ENCODE peak calls at places on chromosomes 7 and 10, in six cellular contexts. One of them, this sample, is unnamed.

GRCh38 chr10:30784896-30785605 is 155.5 kb upstream of the LYZL2 start:
- DNase-seq in A549: no peak
- DNase-seq in IMR-90: peak
- DNase-seq in GM12878: no peak
- DNase-seq in SK-N-SH: peak
- DNase-seq in H1: peak
- DNase-seq in this sample: no peak

GRCh38 chr7:141369422-141369821 is 181.8 kb upstream of the AGK start:
- DNase-seq in A549: no peak
- DNase-seq in IMR-90: no peak
- DNase-seq in GM12878: no peak
- DNase-seq in SK-N-SH: no peak
- DNase-seq in H1: no peak
- DNase-seq in this sample: no peak

GRCh38 chr7:103914147-103914899 is 75.1 kb downstream of the RELN start:
- DNase-seq in A549: no peak
- DNase-seq in IMR-90: peak
- DNase-seq in GM12878: no peak
- DNase-seq in SK-N-SH: no peak
- DNase-seq in H1: no peak
- DNase-seq in this sample: no peak

GRCh38 chr7:19939746-19940145 is 166.3 kb upstream of the TMEM196 start:
- DNase-seq in A549: no peak
- DNase-seq in IMR-90: peak
- DNase-seq in GM12878: no peak
- DNase-seq in SK-N-SH: no peak
- DNase-seq in H1: no peak
- DNase-seq in this sample: no peak

GRCh38 chr7:155202106-155202871 is 95.4 kb upstream of the INSIG1 start:
- DNase-seq in A549: no peak
- DNase-seq in IMR-90: no peak
- DNase-seq in GM12878: no peak
- DNase-seq in SK-N-SH: no peak
- DNase-seq in H1: no peak
- DNase-seq in this sample: no peak

GRCh38 chr10:8183241-8183704 is 128.8 kb downstream of the GATA3 start:
- DNase-seq in A549: no peak
- DNase-seq in IMR-90: no peak
- DNase-seq in GM12878: peak
- DNase-seq in SK-N-SH: no peak
- DNase-seq in H1: no peak
- DNase-seq in this sample: no peak

GRCh38 chr10:16699435-16699834 is 117.8 kb downstream of the RSU1 start:
- DNase-seq in A549: no peak
- DNase-seq in IMR-90: no peak
- DNase-seq in GM12878: no peak
- DNase-seq in SK-N-SH: peak
- DNase-seq in H1: no peak
- DNase-seq in this sample: no peak

GRCh38 chr10:127908106-127908957 is 1.4 kb downstream of the PTPRE start:
- DNase-seq in A549: no peak
- DNase-seq in IMR-90: peak
- DNase-seq in GM12878: no peak
- DNase-seq in SK-N-SH: no peak
- DNase-seq in H1: no peak
- DNase-seq in this sample: peak

GRCh38 chr10:59997807-59998525 is 91.6 kb upstream of the CCDC6 start:
- DNase-seq in A549: no peak
- DNase-seq in IMR-90: no peak
- DNase-seq in GM12878: no peak
- DNase-seq in SK-N-SH: no peak
- DNase-seq in H1: no peak
- DNase-seq in this sample: no peak

GRCh38 chr10:97539523-97540200 is 32.9 kb upstream of the ANKRD2 start:
- DNase-seq in A549: no peak
- DNase-seq in IMR-90: peak
- DNase-seq in GM12878: no peak
- DNase-seq in SK-N-SH: no peak
- DNase-seq in H1: peak
- DNase-seq in this sample: no peak

GRCh38 chr7:128831178-128831993 is 1.2 kb downstream of the FLNC start:
- DNase-seq in A549: no peak
- DNase-seq in IMR-90: peak
- DNase-seq in GM12878: no peak
- DNase-seq in SK-N-SH: peak
- DNase-seq in H1: peak
- DNase-seq in this sample: no peak

GRCh38 chr10:4241724-4242345 is 456.8 kb upstream of the KLF6 start:
- DNase-seq in A549: no peak
- DNase-seq in IMR-90: peak
- DNase-seq in GM12878: no peak
- DNase-seq in SK-N-SH: no peak
- DNase-seq in H1: no peak
- DNase-seq in this sample: no peak

GRCh38 chr10:43689618-43689954 is 40.9 kb upstream of the ZNF32 start:
- DNase-seq in A549: peak
- DNase-seq in IMR-90: no peak
- DNase-seq in GM12878: no peak
- DNase-seq in SK-N-SH: peak
- DNase-seq in H1: no peak
- DNase-seq in this sample: no peak

GRCh38 chr7:18064242-18064838 is 36.7 kb upstream of the PRPS1L1 start:
- DNase-seq in A549: no peak
- DNase-seq in IMR-90: no peak
- DNase-seq in GM12878: no peak
- DNase-seq in SK-N-SH: peak
- DNase-seq in H1: peak
- DNase-seq in this sample: peak

GRCh38 chr10:132994371-132994796 is 52.0 kb upstream of the CFAP46 start:
- DNase-seq in A549: no peak
- DNase-seq in IMR-90: peak
- DNase-seq in GM12878: no peak
- DNase-seq in SK-N-SH: no peak
- DNase-seq in H1: no peak
- DNase-seq in this sample: no peak
- TF ChIP-seq RAD21 in A549: no peak
- TF ChIP-seq RAD21 in IMR-90: no peak
- TF ChIP-seq RAD21 in GM12878: no peak
- TF ChIP-seq RAD21 in SK-N-SH: no peak
- TF ChIP-seq RAD21 in H1: no peak
- TF ChIP-seq RAD21 in this sample: no peak

GRCh38 chr7:137001041-137001440 is 132.6 kb downstream of the CHRM2 start:
- DNase-seq in A549: no peak
- DNase-seq in IMR-90: peak
- DNase-seq in GM12878: no peak
- DNase-seq in SK-N-SH: no peak
- DNase-seq in H1: no peak
- DNase-seq in this sample: no peak
- TF ChIP-seq RAD21 in A549: no peak
- TF ChIP-seq RAD21 in IMR-90: no peak
- TF ChIP-seq RAD21 in GM12878: no peak
- TF ChIP-seq RAD21 in SK-N-SH: no peak
- TF ChIP-seq RAD21 in H1: no peak
- TF ChIP-seq RAD21 in this sample: no peak

GRCh38 chr7:158328376-158329013 is 259.1 kb downstream of the PTPRN2 start:
- DNase-seq in A549: no peak
- DNase-seq in IMR-90: no peak
- DNase-seq in GM12878: no peak
- DNase-seq in SK-N-SH: no peak
- DNase-seq in H1: peak
- DNase-seq in this sample: no peak

GRCh38 chr7:158327571-158328180 is 259.9 kb downstream of the PTPRN2 start:
- DNase-seq in A549: no peak
- DNase-seq in IMR-90: no peak
- DNase-seq in GM12878: no peak
- DNase-seq in SK-N-SH: no peak
- DNase-seq in H1: peak
- DNase-seq in this sample: no peak

GRCh38 chr7:158329014-158329610 is 258.5 kb downstream of the PTPRN2 start:
- DNase-seq in A549: no peak
- DNase-seq in IMR-90: no peak
- DNase-seq in GM12878: no peak
- DNase-seq in SK-N-SH: no peak
- DNase-seq in H1: peak
- DNase-seq in this sample: no peak

GRCh38 chr7:158327012-158327411 is 260.6 kb downstream of the PTPRN2 start:
- DNase-seq in A549: no peak
- DNase-seq in IMR-90: no peak
- DNase-seq in GM12878: no peak
- DNase-seq in SK-N-SH: no peak
- DNase-seq in H1: no peak
- DNase-seq in this sample: no peak

GRCh38 chr7:158329686-158330085 is 257.9 kb downstream of the PTPRN2 start:
- DNase-seq in A549: no peak
- DNase-seq in IMR-90: no peak
- DNase-seq in GM12878: no peak
- DNase-seq in SK-N-SH: no peak
- DNase-seq in H1: no peak
- DNase-seq in this sample: no peak
- TF ChIP-seq RAD21 in A549: no peak
- TF ChIP-seq RAD21 in IMR-90: no peak
- TF ChIP-seq RAD21 in GM12878: no peak
- TF ChIP-seq RAD21 in SK-N-SH: no peak
- TF ChIP-seq RAD21 in H1: no peak
- TF ChIP-seq RAD21 in this sample: no peak

GRCh38 chr10:44763331-44763730 is 147.8 kb upstream of the TMEM72 start:
- DNase-seq in A549: no peak
- DNase-seq in IMR-90: no peak
- DNase-seq in GM12878: no peak
- DNase-seq in SK-N-SH: no peak
- DNase-seq in H1: no peak
- DNase-seq in this sample: no peak

GRCh38 chr10:44759122-44759521 is 152.0 kb upstream of the TMEM72 start:
- DNase-seq in A549: no peak
- DNase-seq in IMR-90: no peak
- DNase-seq in GM12878: no peak
- DNase-seq in SK-N-SH: no peak
- DNase-seq in H1: no peak
- DNase-seq in this sample: no peak

GRCh38 chr10:44765299-44765698 is 145.8 kb upstream of the TMEM72 start:
- DNase-seq in A549: no peak
- DNase-seq in IMR-90: no peak
- DNase-seq in GM12878: no peak
- DNase-seq in SK-N-SH: no peak
- DNase-seq in H1: no peak
- DNase-seq in this sample: no peak

GRCh38 chr10:44757551-44758205 is 153.5 kb upstream of the TMEM72 start:
- DNase-seq in A549: no peak
- DNase-seq in IMR-90: no peak
- DNase-seq in GM12878: no peak
- DNase-seq in SK-N-SH: no peak
- DNase-seq in H1: no peak
- DNase-seq in this sample: no peak

DNA sequence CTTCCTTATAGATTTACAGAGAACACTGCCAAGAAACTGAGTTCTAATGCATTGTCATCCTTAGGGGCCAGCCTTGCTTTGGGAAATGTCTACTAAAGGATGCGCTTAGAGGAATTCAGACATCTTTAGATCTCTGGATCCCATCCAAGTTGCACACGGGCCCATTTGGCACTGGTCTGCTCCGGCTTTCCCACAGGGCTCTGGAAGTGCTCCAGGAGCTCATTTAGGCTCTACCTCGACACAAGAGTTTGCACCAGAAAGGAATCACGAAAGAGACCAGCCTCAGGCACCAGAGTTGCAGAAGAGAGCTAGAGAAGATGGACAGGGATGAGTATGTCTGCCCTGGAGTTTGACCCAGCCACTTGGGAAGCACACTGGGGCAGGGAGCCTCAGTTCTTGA is 150.1 kb upstream of the TMEM72 start:
- DNase-seq in A549: no peak
- DNase-seq in IMR-90: no peak
- DNase-seq in GM12878: no peak
- DNase-seq in SK-N-SH: no peak
- DNase-seq in H1: no peak
- DNase-seq in this sample: no peak
- TF ChIP-seq RAD21 in A549: no peak
- TF ChIP-seq RAD21 in IMR-90: no peak
- TF ChIP-seq RAD21 in GM12878: no peak
- TF ChIP-seq RAD21 in SK-N-SH: no peak
- TF ChIP-seq RAD21 in H1: no peak
- TF ChIP-seq RAD21 in this sample: no peak

DNA sequence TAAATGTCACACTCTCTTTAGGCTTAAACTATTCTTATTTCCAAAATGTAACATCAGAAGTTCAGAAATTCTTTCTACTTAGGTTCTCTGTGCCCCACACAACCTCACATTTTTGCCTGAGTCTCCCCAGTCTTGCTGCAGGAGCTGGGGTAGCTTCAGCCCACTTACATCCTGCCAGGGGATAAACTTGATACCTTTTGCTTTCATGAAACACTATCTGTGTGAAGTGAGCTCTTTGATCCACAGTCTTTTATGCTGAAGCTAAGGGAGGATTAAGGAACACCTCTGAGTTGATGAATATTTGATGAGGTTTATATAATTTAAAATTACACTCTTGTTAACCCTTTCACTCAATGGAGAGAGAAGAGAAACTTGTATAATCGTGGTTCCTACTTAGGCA is 341.0 kb downstream of the AUTS2 start:
- DNase-seq in A549: no peak
- DNase-seq in IMR-90: no peak
- DNase-seq in GM12878: no peak
- DNase-seq in SK-N-SH: no peak
- DNase-seq in H1: no peak
- DNase-seq in this sample: no peak
- TF ChIP-seq RAD21 in A549: no peak
- TF ChIP-seq RAD21 in IMR-90: no peak
- TF ChIP-seq RAD21 in GM12878: no peak
- TF ChIP-seq RAD21 in SK-N-SH: no peak
- TF ChIP-seq RAD21 in H1: no peak
- TF ChIP-seq RAD21 in this sample: no peak

GRCh38 chr7:5322621-5323410 is 40.1 kb downstream of the SLC29A4 start:
- DNase-seq in A549: no peak
- DNase-seq in IMR-90: no peak
- DNase-seq in GM12878: no peak
- DNase-seq in SK-N-SH: peak
- DNase-seq in H1: no peak
- DNase-seq in this sample: no peak
- TF ChIP-seq RAD21 in A549: no peak
- TF ChIP-seq RAD21 in IMR-90: no peak
- TF ChIP-seq RAD21 in GM12878: no peak
- TF ChIP-seq RAD21 in SK-N-SH: no peak
- TF ChIP-seq RAD21 in H1: no peak
- TF ChIP-seq RAD21 in this sample: no peak